ENCODE peak calls at places on chromosomes 16 and 17, in four cellular contexts. L is GM12891, U is K562, Z is GM12878. Y is an unnamed sample.

GRCh38 chr17:75813081-75814020 is 28.7 kb downstream of the UNK start:
- DNase-seq in L (no peak), Z (no peak), U (no peak), Y (no peak)

GRCh38 chr16:67157106-67157748 is 2.5 kb downstream of the TRADD start:
- DNase-seq in L (no peak), U (no peak), Z (no peak), Y (no peak)

GRCh38 chr17:74814453-74814852 is 38.3 kb upstream of the NAT9 start:
- DNase-seq in Z (no peak), U (no peak), L (no peak), Y (no peak)

GRCh38 chr17:66491213-66491612 is 188.8 kb downstream of the PRKCA start:
- DNase-seq in Z (no peak), U (no peak), L (no peak), Y (no peak)

GRCh38 chr17:8314797-8315739 is 5.0 kb downstream of the ARHGEF15 start:
- DNase-seq in L (no peak), U (no peak), Z (no peak), Y (no peak)

GRCh38 chr16:84785843-84786538 is 33.8 kb upstream of the CRISPLD2 start:
- DNase-seq in L (no peak), U (no peak), Z (no peak), Y (no peak)

GRCh38 chr17:1713160-1713877 is 3.1 kb upstream of the TLCD2 start:
- DNase-seq in Z (no peak), L (no peak), U (peak), Y (no peak)

GRCh38 chr17:45091778-45092425 is 30.8 kb downstream of the NMT1 start:
- DNase-seq in U (no peak), L (no peak), Z (no peak), Y (no peak)

GRCh38 chr17:75856062-75856681 is 1.0 kb upstream of the WBP2 start:
- DNase-seq in U (no peak), L (no peak), Z (no peak), Y (no peak)

GRCh38 chr17:31535581-31535981 is 144.1 kb downstream of the RAB11FIP4 start:
- DNase-seq in L (peak), Z (peak), U (no peak), Y (no peak)

GRCh38 chr17:8120520-8121443 is 2.5 kb upstream of the ALOXE3 start:
- DNase-seq in L (no peak), Z (peak), U (peak), Y (no peak)

GRCh38 chr16:23710008-23710407 is 3.0 kb downstream of the ERN2 start:
- DNase-seq in L (no peak), Z (no peak), U (no peak), Y (no peak)
- TF ChIP-seq SPI1 in L (no peak), Z (no peak), U (no peak), Y (no peak)

GRCh38 chr17:79476074-79476473 is 134.8 kb downstream of the RBFOX3 start:
- DNase-seq in Z (no peak), U (peak), L (no peak), Y (no peak)
- TF ChIP-seq SPI1 in Z (no peak), U (no peak), L (no peak), Y (no peak)

GRCh38 chr17:49383048-49383447 is 21.0 kb upstream of the ZNF652 start:
- DNase-seq in Z (no peak), L (no peak), U (no peak), Y (no peak)
- TF ChIP-seq SPI1 in Z (no peak), L (no peak), U (no peak), Y (no peak)

GRCh38 chr17:80168371-80168770 is 1.5 kb upstream of the CARD14 start:
- DNase-seq in U (no peak), L (no peak), Z (no peak), Y (no peak)
- TF ChIP-seq SPI1 in U (no peak), L (no peak), Z (no peak), Y (no peak)

GRCh38 chr17:59342681-59343127 is 11.2 kb downstream of the YPEL2 start:
- DNase-seq in L (no peak), Z (no peak), U (no peak), Y (no peak)

GRCh38 chr17:59345476-59345875 is 14.0 kb downstream of the YPEL2 start:
- DNase-seq in U (no peak), L (no peak), Z (no peak), Y (no peak)

GRCh38 chr17:59346341-59346740 is 14.9 kb downstream of the YPEL2 start:
- DNase-seq in Z (no peak), U (no peak), L (no peak), Y (no peak)

GRCh38 chr17:59337741-59338299 is 6.4 kb downstream of the YPEL2 start:
- DNase-seq in U (no peak), L (no peak), Z (no peak), Y (no peak)

DNA sequence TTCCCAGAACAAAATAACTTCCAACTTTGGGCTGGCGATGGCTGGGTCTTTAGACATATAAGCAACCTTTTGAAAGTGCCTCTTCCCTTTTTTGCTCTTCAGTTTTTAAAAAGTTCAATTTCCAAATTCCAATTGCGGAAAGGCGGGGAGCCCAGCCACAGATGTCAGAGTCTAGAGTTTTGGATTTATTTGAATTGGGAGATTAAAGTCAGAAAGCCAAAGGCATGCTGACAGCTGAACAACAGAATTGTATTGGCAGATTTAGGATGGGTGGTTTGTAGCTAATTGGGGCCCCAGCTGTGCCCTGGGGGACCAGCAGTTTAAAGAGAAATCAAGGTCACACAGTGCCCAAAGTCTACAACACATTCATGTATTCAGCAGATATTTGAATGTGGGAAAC is 10.5 kb downstream of the YPEL2 start:
- DNase-seq in U (no peak), Z (no peak), L (no peak), Y (no peak)
- TF ChIP-seq SPI1 in U (no peak), Z (no peak), L (no peak), Y (no peak)

GRCh38 chr17:65442250-65442649 is 119.2 kb downstream of the AXIN2 start:
- DNase-seq in Z (no peak), U (no peak), L (no peak), Y (no peak)

GRCh38 chr17:65441053-65441635 is 120.3 kb downstream of the AXIN2 start:
- DNase-seq in Z (no peak), U (no peak), L (no peak), Y (no peak)

GRCh38 chr17:65436871-65437270 is 124.6 kb downstream of the AXIN2 start:
- DNase-seq in L (no peak), Z (no peak), U (no peak), Y (no peak)

GRCh38 chr17:65438173-65438572 is 123.3 kb downstream of the AXIN2 start:
- DNase-seq in L (no peak), Z (no peak), U (no peak), Y (no peak)

DNA sequence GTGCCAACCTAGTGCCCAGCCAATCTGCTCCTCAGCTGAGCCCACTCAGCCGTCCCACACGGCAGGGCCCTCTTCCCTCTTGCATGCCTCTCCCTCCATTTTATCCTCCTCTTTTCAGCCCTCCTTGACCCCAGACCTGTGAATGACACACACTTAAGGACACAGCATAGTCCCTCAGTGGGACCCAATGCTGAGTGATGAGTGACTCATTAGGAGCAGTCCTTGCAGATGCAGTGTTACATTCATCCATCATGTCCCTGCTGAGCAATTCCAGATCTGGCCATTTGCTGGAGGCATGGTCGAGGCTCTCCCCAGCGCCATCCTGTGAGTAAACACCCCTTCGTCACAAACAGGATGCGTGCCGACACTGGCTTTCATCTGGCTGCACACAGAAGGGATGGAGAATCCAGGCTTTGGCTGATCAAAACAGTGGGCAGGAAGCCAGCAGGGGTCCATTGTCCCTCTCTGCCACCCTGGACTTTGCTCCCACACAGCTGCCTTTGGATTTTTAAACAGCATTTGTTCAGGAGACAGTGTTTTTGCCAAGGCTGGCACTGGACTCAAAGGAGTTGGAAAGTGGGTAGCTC is 122.6 kb downstream of the AXIN2 start:
- DNase-seq in L (no peak), U (no peak), Z (no peak), Y (no peak)
- TF ChIP-seq SPI1 in L (no peak), U (no peak), Z (no peak), Y (no peak)

GRCh38 chr17:27771576-27771975 is 28.8 kb downstream of the NOS2 start:
- DNase-seq in U (no peak), Z (no peak), L (no peak), Y (no peak)

GRCh38 chr17:27778193-27778592 is 22.1 kb downstream of the NOS2 start:
- DNase-seq in U (peak), L (no peak), Z (no peak), Y (no peak)

GRCh38 chr17:27780441-27781404 is 19.6 kb downstream of the NOS2 start:
- DNase-seq in U (no peak), L (no peak), Z (no peak), Y (no peak)

GRCh38 chr17:27782791-27783206 is 17.5 kb downstream of the NOS2 start:
- DNase-seq in L (no peak), U (no peak), Z (no peak), Y (peak)

GRCh38 chr17:27776882-27777624 is 23.3 kb downstream of the NOS2 start:
- DNase-seq in U (no peak), L (no peak), Z (no peak), Y (no peak)
- TF ChIP-seq SPI1 in U (no peak), L (no peak), Z (no peak), Y (no peak)

DNA sequence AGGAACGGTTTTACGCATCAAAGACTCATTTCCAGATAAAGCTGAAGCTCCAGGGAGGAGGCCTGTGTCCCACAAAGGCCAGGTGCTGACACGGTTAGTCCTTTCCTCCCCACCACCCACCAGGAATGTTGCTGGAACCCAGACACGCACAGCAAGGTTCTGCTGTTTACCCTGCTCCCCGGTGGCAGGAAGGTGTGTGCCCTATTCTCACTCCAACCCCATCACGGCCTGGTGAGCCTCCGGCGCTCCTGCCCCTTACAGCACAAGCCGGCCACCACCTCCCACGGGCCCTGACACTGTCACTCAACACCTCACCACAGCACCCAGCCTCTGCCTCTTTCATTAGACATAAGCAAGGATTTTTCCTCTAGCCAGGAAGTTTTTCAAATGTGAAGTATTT is 47.8 kb downstream of the ANKRD11 start:
- DNase-seq in Z (no peak), L (no peak), U (no peak), Y (no peak)
- TF ChIP-seq SPI1 in Z (no peak), L (no peak), U (no peak), Y (no peak)

Y was measured in HL-60.